ENCODE peak calls at places on chromosome 18, in six cellular contexts. D, V, Y, W, S and U are unnamed samples.

GRCh38 chr18:5894613-5895299 is 566 bp downstream of the TMEM200C start:
- DNase-seq in D (peak), V (no peak), Y (peak), W (peak), S (no peak), U (peak)

GRCh38 chr18:67232991-67233390 is 283.5 kb downstream of the DSEL start:
- DNase-seq in D (no peak), V (no peak), Y (no peak), W (no peak), S (no peak), U (no peak)

GRCh38 chr18:3513481-3513880 is 63.5 kb downstream of the TGIF1 start:
- DNase-seq in D (no peak), V (no peak), Y (no peak), W (no peak), S (no peak), U (no peak)

GRCh38 chr18:6781179-6781714 is 51.7 kb downstream of the ARHGAP28 start:
- DNase-seq in D (no peak), V (no peak), Y (peak), W (no peak), S (no peak), U (no peak)

GRCh38 chr18:7568426-7568825 is 1.3 kb downstream of the PTPRM start:
- DNase-seq in D (peak), V (no peak), Y (no peak), W (peak), S (no peak), U (peak)

GRCh38 chr18:66632771-66633170 is 28.9 kb upstream of the CDH19 start:
- DNase-seq in D (no peak), V (no peak), Y (no peak), W (peak), S (no peak), U (no peak)

GRCh38 chr18:13390196-13390595 is 171.6 kb downstream of the LDLRAD4 start:
- DNase-seq in D (no peak), V (no peak), Y (no peak), W (no peak), S (no peak), U (no peak)

GRCh38 chr18:57275111-57275510 is 77.2 kb upstream of the ST8SIA3 start:
- DNase-seq in D (no peak), V (no peak), Y (no peak), W (no peak), S (no peak), U (no peak)

GRCh38 chr18:60506682-60507081 is 134.1 kb upstream of the MC4R start:
- DNase-seq in D (no peak), V (no peak), Y (no peak), W (no peak), S (no peak), U (no peak)

GRCh38 chr18:48106976-48107781 is 176.7 kb upstream of the SMAD2 start:
- DNase-seq in D (no peak), V (no peak), Y (peak), W (no peak), S (no peak), U (no peak)

GRCh38 chr18:42706618-42707017 is 408.9 kb downstream of the RIT2 start:
- DNase-seq in D (no peak), V (no peak), Y (peak), W (peak), S (peak), U (no peak)

GRCh38 chr18:58438161-58438983 is 190.5 kb downstream of the ALPK2 start:
- DNase-seq in D (no peak), V (no peak), Y (no peak), W (peak), S (no peak), U (no peak)

GRCh38 chr18:50410894-50411293 is 36.0 kb downstream of the SKA1 start:
- DNase-seq in D (no peak), V (no peak), Y (no peak), W (peak), S (peak), U (no peak)

GRCh38 chr18:31258789-31259188 is 59.2 kb upstream of the DSG1 start:
- DNase-seq in D (no peak), V (no peak), Y (no peak), W (no peak), S (no peak), U (no peak)

GRCh38 chr18:12093520-12094257 is at the start of gene ANKRD62:
- DNase-seq in D (no peak), V (no peak), Y (peak), W (no peak), S (no peak), U (no peak)

GRCh38 chr18:3262234-3263171 is 570 bp downstream of the MYL12B start:
- DNase-seq in D (peak), V (peak), Y (no peak), W (peak), S (no peak), U (no peak)

GRCh38 chr18:31942301-31942998 is 478 bp downstream of the TRAPPC8 start:
- DNase-seq in D (peak), V (no peak), Y (no peak), W (peak), S (peak), U (no peak)

GRCh38 chr18:2515408-2515807 is 55.9 kb downstream of the METTL4 start:
- DNase-seq in D (no peak), V (no peak), Y (no peak), W (peak), S (peak), U (no peak)

GRCh38 chr18:26549103-26549485 is 741 bp upstream of the KCTD1 start:
- DNase-seq in D (peak), V (no peak), Y (peak), W (peak), S (peak), U (peak)

GRCh38 chr18:50114448-50114847 is 80.5 kb downstream of the MYO5B start:
- DNase-seq in D (no peak), V (no peak), Y (no peak), W (no peak), S (no peak), U (no peak)

GRCh38 chr18:77208969-77209368 is 40.7 kb upstream of the GALR1 start:
- DNase-seq in D (no peak), V (peak), Y (no peak), W (peak), S (peak), U (peak)

GRCh38 chr18:6170604-6171003 is 244.1 kb downstream of the L3MBTL4 start:
- DNase-seq in D (no peak), V (no peak), Y (no peak), W (no peak), S (no peak), U (no peak)

GRCh38 chr18:30386624-30387023 is 655.9 kb downstream of the DSC3 start:
- DNase-seq in D (no peak), V (no peak), Y (no peak), W (no peak), S (no peak), U (no peak)

GRCh38 chr18:67386028-67386427 is 130.5 kb downstream of the DSEL start:
- DNase-seq in D (no peak), V (no peak), Y (no peak), W (peak), S (peak), U (no peak)

GRCh38 chr18:10973579-10974260 is 175.6 kb downstream of the PIEZO2 start:
- DNase-seq in D (no peak), V (no peak), Y (no peak), W (peak), S (peak), U (no peak)

GRCh38 chr18:13570856-13571495 is 155.4 kb downstream of the FAM210A start:
- DNase-seq in D (no peak), V (no peak), Y (no peak), W (peak), S (no peak), U (no peak)

GRCh38 chr18:31563778-31564177 is 27.9 kb upstream of the TTR start:
- DNase-seq in D (no peak), V (no peak), Y (no peak), W (no peak), S (peak), U (no peak)

GRCh38 chr18:63234839-63235238 is 84.7 kb downstream of the BCL2 start:
- DNase-seq in D (no peak), V (no peak), Y (no peak), W (no peak), S (no peak), U (no peak)
- H3K27ac ChIP-seq in D (peak), V (peak), Y (no peak), W (no peak), S (no peak), U (no peak)

GRCh38 chr18:75369026-75369425 is 58.5 kb downstream of the SMIM21 start:
- DNase-seq in D (no peak), V (no peak), Y (no peak), W (no peak), S (no peak), U (no peak)
- H3K27ac ChIP-seq in D (no peak), V (no peak), Y (no peak), W (no peak), S (no peak), U (no peak)

GRCh38 chr18:62326646-62327348 is 1.7 kb downstream of the TNFRSF11A start:
- DNase-seq in D (no peak), V (no peak), Y (peak), W (no peak), S (no peak), U (no peak)
- H3K27ac ChIP-seq in D (no peak), V (no peak), Y (peak), W (no peak), S (no peak), U (no peak)

GRCh38 chr18:36420826-36421225 is 123.3 kb downstream of the FHOD3 start:
- DNase-seq in D (no peak), V (no peak), Y (no peak), W (peak), S (no peak), U (no peak)
- H3K27ac ChIP-seq in D (peak), V (no peak), Y (no peak), W (no peak), S (no peak), U (peak)

GRCh38 chr18:46072959-46073358 is 899 bp upstream of the PSTPIP2 start:
- DNase-seq in D (no peak), V (no peak), Y (no peak), W (no peak), S (no peak), U (no peak)
- H3K27ac ChIP-seq in D (no peak), V (no peak), Y (no peak), W (no peak), S (no peak), U (no peak)

GRCh38 chr18:35926884-35927283 is 45.6 kb upstream of the RMP24 start:
- DNase-seq in D (no peak), V (no peak), Y (peak), W (no peak), S (no peak), U (no peak)
- H3K27ac ChIP-seq in D (no peak), V (no peak), Y (no peak), W (no peak), S (no peak), U (no peak)

GRCh38 chr18:33746261-33746660 is 168.2 kb downstream of the ASXL3 start:
- DNase-seq in D (no peak), V (no peak), Y (no peak), W (no peak), S (no peak), U (no peak)
- H3K27ac ChIP-seq in D (no peak), V (no peak), Y (no peak), W (no peak), S (no peak), U (no peak)

GRCh38 chr18:44500820-44501670 is 179.6 kb upstream of the SETBP1 start:
- DNase-seq in D (no peak), V (no peak), Y (no peak), W (peak), S (no peak), U (no peak)
- H3K27ac ChIP-seq in D (no peak), V (no peak), Y (no peak), W (no peak), S (no peak), U (no peak)